ENCODE peak calls at places on chromosomes 4 and X, in five cellular contexts. One of them, this sample, is unnamed.

GRCh38 chr4:11250510-11250909 is 178.2 kb downstream of the HS3ST1 start:
- DNase-seq in amniotic stem cell: no peak
- DNase-seq in stimulated activated CD4-positive, alpha-beta T cell treated with anti-CD3 and anti-CD28 coated beads, Interleukin-12 subunit alpha, Interleukin-12 subunit beta, amount 100 ng/mL, for 4 hours: no peak
- DNase-seq in CD8-positive, alpha-beta memory T cell: no peak
- DNase-seq in HT-29: no peak
- DNase-seq in this sample: no peak

GRCh38 chrX:39427492-39428289 is 626.4 kb downstream of the MID1IP1 start:
- DNase-seq in CD8-positive, alpha-beta memory T cell: no peak
- DNase-seq in HT-29: peak; percentile 4
- DNase-seq in amniotic stem cell: no peak
- DNase-seq in stimulated activated CD4-positive, alpha-beta T cell treated with anti-CD3 and anti-CD28 coated beads, Interleukin-12 subunit alpha, Interleukin-12 subunit beta, amount 100 ng/mL, for 4 hours: no peak
- DNase-seq in this sample: no peak

GRCh38 chr4:127143460-127144190 is 489.1 kb upstream of the INTU start:
- DNase-seq in CD8-positive, alpha-beta memory T cell: no peak
- DNase-seq in stimulated activated CD4-positive, alpha-beta T cell treated with anti-CD3 and anti-CD28 coated beads, Interleukin-12 subunit alpha, Interleukin-12 subunit beta, amount 100 ng/mL, for 4 hours: no peak
- DNase-seq in amniotic stem cell: no peak
- DNase-seq in HT-29: no peak
- DNase-seq in this sample: no peak

GRCh38 chrX:152025656-152026440 is 51.4 kb upstream of the GABRE start:
- DNase-seq in HT-29: no peak
- DNase-seq in stimulated activated CD4-positive, alpha-beta T cell treated with anti-CD3 and anti-CD28 coated beads, Interleukin-12 subunit alpha, Interleukin-12 subunit beta, amount 100 ng/mL, for 4 hours: no peak
- DNase-seq in amniotic stem cell: no peak
- DNase-seq in CD8-positive, alpha-beta memory T cell: no peak
- DNase-seq in this sample: no peak

GRCh38 chr4:166662266-166662843 is 571.9 kb downstream of the SPOCK3 start:
- DNase-seq in HT-29: no peak
- DNase-seq in stimulated activated CD4-positive, alpha-beta T cell treated with anti-CD3 and anti-CD28 coated beads, Interleukin-12 subunit alpha, Interleukin-12 subunit beta, amount 100 ng/mL, for 4 hours: no peak
- DNase-seq in amniotic stem cell: no peak
- DNase-seq in CD8-positive, alpha-beta memory T cell: no peak
- DNase-seq in this sample: no peak

GRCh38 chr4:176123710-176124407 is 58.2 kb downstream of the WDR17 start:
- DNase-seq in HT-29: peak; percentile 24
- DNase-seq in amniotic stem cell: no peak
- DNase-seq in stimulated activated CD4-positive, alpha-beta T cell treated with anti-CD3 and anti-CD28 coated beads, Interleukin-12 subunit alpha, Interleukin-12 subunit beta, amount 100 ng/mL, for 4 hours: no peak
- DNase-seq in CD8-positive, alpha-beta memory T cell: no peak
- DNase-seq in this sample: no peak

GRCh38 chr4:98566491-98567008 is 91.9 kb downstream of the TSPAN5 start:
- DNase-seq in HT-29: no peak
- DNase-seq in stimulated activated CD4-positive, alpha-beta T cell treated with anti-CD3 and anti-CD28 coated beads, Interleukin-12 subunit alpha, Interleukin-12 subunit beta, amount 100 ng/mL, for 4 hours: no peak
- DNase-seq in CD8-positive, alpha-beta memory T cell: no peak
- DNase-seq in amniotic stem cell: no peak
- DNase-seq in this sample: no peak

GRCh38 chr4:96145671-96146070 is 305.8 kb downstream of the PDHA2 start:
- DNase-seq in CD8-positive, alpha-beta memory T cell: no peak
- DNase-seq in stimulated activated CD4-positive, alpha-beta T cell treated with anti-CD3 and anti-CD28 coated beads, Interleukin-12 subunit alpha, Interleukin-12 subunit beta, amount 100 ng/mL, for 4 hours: no peak
- DNase-seq in HT-29: no peak
- DNase-seq in amniotic stem cell: no peak
- DNase-seq in this sample: no peak

GRCh38 chrX:103747199-103747598 is 29.4 kb upstream of the PLP1 start:
- DNase-seq in amniotic stem cell: no peak
- DNase-seq in CD8-positive, alpha-beta memory T cell: no peak
- DNase-seq in HT-29: no peak
- DNase-seq in stimulated activated CD4-positive, alpha-beta T cell treated with anti-CD3 and anti-CD28 coated beads, Interleukin-12 subunit alpha, Interleukin-12 subunit beta, amount 100 ng/mL, for 4 hours: no peak
- DNase-seq in this sample: no peak

GRCh38 chr4:113847710-113848109 is 86.2 kb upstream of the CAMK2D start:
- DNase-seq in stimulated activated CD4-positive, alpha-beta T cell treated with anti-CD3 and anti-CD28 coated beads, Interleukin-12 subunit alpha, Interleukin-12 subunit beta, amount 100 ng/mL, for 4 hours: no peak
- DNase-seq in CD8-positive, alpha-beta memory T cell: no peak
- DNase-seq in HT-29: no peak
- DNase-seq in amniotic stem cell: no peak
- DNase-seq in this sample: no peak

GRCh38 chr4:138062929-138063328 is 179.2 kb downstream of the SLC7A11 start:
- DNase-seq in HT-29: no peak
- DNase-seq in CD8-positive, alpha-beta memory T cell: no peak
- DNase-seq in amniotic stem cell: no peak
- DNase-seq in stimulated activated CD4-positive, alpha-beta T cell treated with anti-CD3 and anti-CD28 coated beads, Interleukin-12 subunit alpha, Interleukin-12 subunit beta, amount 100 ng/mL, for 4 hours: no peak
- DNase-seq in this sample: no peak

GRCh38 chr4:16195209-16195608 is 31.1 kb downstream of the TAPT1 start:
- DNase-seq in amniotic stem cell: no peak
- DNase-seq in stimulated activated CD4-positive, alpha-beta T cell treated with anti-CD3 and anti-CD28 coated beads, Interleukin-12 subunit alpha, Interleukin-12 subunit beta, amount 100 ng/mL, for 4 hours: no peak
- DNase-seq in HT-29: no peak
- DNase-seq in CD8-positive, alpha-beta memory T cell: no peak
- DNase-seq in this sample: no peak

GRCh38 chr4:159267023-159267939 is 164.4 kb downstream of the RAPGEF2 start:
- DNase-seq in stimulated activated CD4-positive, alpha-beta T cell treated with anti-CD3 and anti-CD28 coated beads, Interleukin-12 subunit alpha, Interleukin-12 subunit beta, amount 100 ng/mL, for 4 hours: no peak
- DNase-seq in CD8-positive, alpha-beta memory T cell: no peak
- DNase-seq in amniotic stem cell: no peak
- DNase-seq in HT-29: no peak
- DNase-seq in this sample: no peak

GRCh38 chr4:150078996-150079581 is 844 bp downstream of the DCLK2 start:
- DNase-seq in CD8-positive, alpha-beta memory T cell: no peak
- DNase-seq in stimulated activated CD4-positive, alpha-beta T cell treated with anti-CD3 and anti-CD28 coated beads, Interleukin-12 subunit alpha, Interleukin-12 subunit beta, amount 100 ng/mL, for 4 hours: no peak
- DNase-seq in HT-29: no peak
- DNase-seq in amniotic stem cell: peak; percentile 7
- DNase-seq in this sample: peak; percentile 86

GRCh38 chrX:72027024-72027913 is 104.4 kb downstream of the RTL5 start:
- DNase-seq in CD8-positive, alpha-beta memory T cell: no peak
- DNase-seq in HT-29: no peak
- DNase-seq in amniotic stem cell: no peak
- DNase-seq in stimulated activated CD4-positive, alpha-beta T cell treated with anti-CD3 and anti-CD28 coated beads, Interleukin-12 subunit alpha, Interleukin-12 subunit beta, amount 100 ng/mL, for 4 hours: no peak
- DNase-seq in this sample: no peak

GRCh38 chrX:39869846-39870601 is 227.7 kb downstream of the BCOR start:
- DNase-seq in stimulated activated CD4-positive, alpha-beta T cell treated with anti-CD3 and anti-CD28 coated beads, Interleukin-12 subunit alpha, Interleukin-12 subunit beta, amount 100 ng/mL, for 4 hours: peak; percentile 50
- DNase-seq in amniotic stem cell: no peak
- DNase-seq in HT-29: no peak
- DNase-seq in CD8-positive, alpha-beta memory T cell: peak; percentile 65
- DNase-seq in this sample: no peak

GRCh38 chr4:4990857-4991540 is 28.3 kb downstream of the CYTL1 start:
- DNase-seq in CD8-positive, alpha-beta memory T cell: no peak
- DNase-seq in stimulated activated CD4-positive, alpha-beta T cell treated with anti-CD3 and anti-CD28 coated beads, Interleukin-12 subunit alpha, Interleukin-12 subunit beta, amount 100 ng/mL, for 4 hours: no peak
- DNase-seq in amniotic stem cell: peak; percentile 72
- DNase-seq in HT-29: no peak
- DNase-seq in this sample: peak; percentile 92

GRCh38 chr4:53713296-53713695 is 122.0 kb upstream of the LNX1 start:
- DNase-seq in amniotic stem cell: no peak
- DNase-seq in CD8-positive, alpha-beta memory T cell: no peak
- DNase-seq in HT-29: no peak
- DNase-seq in stimulated activated CD4-positive, alpha-beta T cell treated with anti-CD3 and anti-CD28 coated beads, Interleukin-12 subunit alpha, Interleukin-12 subunit beta, amount 100 ng/mL, for 4 hours: no peak
- DNase-seq in this sample: no peak

GRCh38 chr4:150722908-150723362 is 141.0 kb downstream of the MAB21L2 start:
- DNase-seq in CD8-positive, alpha-beta memory T cell: no peak
- DNase-seq in HT-29: peak; percentile 90
- DNase-seq in stimulated activated CD4-positive, alpha-beta T cell treated with anti-CD3 and anti-CD28 coated beads, Interleukin-12 subunit alpha, Interleukin-12 subunit beta, amount 100 ng/mL, for 4 hours: no peak
- DNase-seq in amniotic stem cell: no peak
- DNase-seq in this sample: peak; percentile 82

GRCh38 chr4:110629214-110629754 is 6.4 kb upstream of the PITX2 start:
- DNase-seq in stimulated activated CD4-positive, alpha-beta T cell treated with anti-CD3 and anti-CD28 coated beads, Interleukin-12 subunit alpha, Interleukin-12 subunit beta, amount 100 ng/mL, for 4 hours: no peak
- DNase-seq in amniotic stem cell: no peak
- DNase-seq in HT-29: no peak
- DNase-seq in CD8-positive, alpha-beta memory T cell: no peak
- DNase-seq in this sample: peak; percentile 54

GRCh38 chr4:104491826-104492771 is 2.6 kb downstream of the CXXC4 start:
- DNase-seq in HT-29: peak; percentile 27
- DNase-seq in stimulated activated CD4-positive, alpha-beta T cell treated with anti-CD3 and anti-CD28 coated beads, Interleukin-12 subunit alpha, Interleukin-12 subunit beta, amount 100 ng/mL, for 4 hours: no peak
- DNase-seq in amniotic stem cell: no peak
- DNase-seq in CD8-positive, alpha-beta memory T cell: no peak
- DNase-seq in this sample: peak; percentile 9

This sample was measured in kidney.